ENCODE peak calls at places on chromosomes 1 and 21, in six cellular contexts. X is neuronal stem cell; V is cardiac muscle cell; L is CD4-positive, CD25-positive, alpha-beta regulatory T cell; E is GM23248; H is aorta. T is an unnamed sample.
A peak's percentile ranks its signal among the peaks of the same experiment; 100 is the strongest.

GRCh38 chr1:81681570-81681969 is 119.2 kb upstream of the ADGRL2 start:
- DNase-seq in X (no peak), V (peak; percentile 41), L (no peak), E (peak; percentile 65), H (no peak), T (no peak)

GRCh38 chr1:108072294-108072693 is 107.3 kb upstream of the VAV3 start:
- DNase-seq in X (no peak), V (no peak), L (no peak), E (no peak), H (no peak), T (no peak)

GRCh38 chr1:226111109-226111864 is 48.8 kb downstream of the H3-3A start:
- DNase-seq in X (no peak), V (no peak), L (no peak), E (peak; percentile 44), H (no peak), T (peak; percentile 35)

GRCh38 chr1:21270086-21270689 is 20.1 kb downstream of the ECE1 start:
- DNase-seq in X (peak; percentile 63), V (peak; percentile 65), L (peak; percentile 66), E (peak; percentile 77), H (peak; percentile 95), T (peak; percentile 82)

GRCh38 chr1:65097081-65097480 is 50.9 kb upstream of the AK4 start:
- DNase-seq in X (no peak), V (no peak), L (no peak), E (no peak), H (no peak), T (no peak)

GRCh38 chr1:81113688-81114087 is 687.0 kb upstream of the ADGRL2 start:
- DNase-seq in X (no peak), V (peak; percentile 32), L (no peak), E (no peak), H (no peak), T (no peak)

GRCh38 chr1:43540653-43541071 is 10.0 kb downstream of the PTPRF start:
- DNase-seq in X (no peak), V (no peak), L (no peak), E (peak; percentile 59), H (peak; percentile 89), T (no peak)

GRCh38 chr1:154567386-154568164 is at the start of gene CHRNB2:
- DNase-seq in X (peak; percentile 83), V (peak; percentile 68), L (peak; percentile 63), E (peak; percentile 72), H (peak; percentile 89), T (peak; percentile 56)

GRCh38 chr1:92219028-92219427 is 1.3 kb downstream of the C1orf146 start:
- DNase-seq in X (no peak), V (no peak), L (no peak), E (no peak), H (no peak), T (no peak)

GRCh38 chr1:35580949-35581388 is 7.9 kb downstream of the TFAP2E start:
- DNase-seq in X (no peak), V (no peak), L (no peak), E (no peak), H (no peak), T (no peak)

GRCh38 chr1:24910751-24911650 is 19.1 kb downstream of the RUNX3 start:
- DNase-seq in X (no peak), V (peak; percentile 14), L (peak; percentile 63), E (no peak), H (no peak), T (no peak)

GRCh38 chr1:14929547-14930223 is 223.9 kb upstream of the TMEM51 start:
- DNase-seq in X (no peak), V (peak; percentile 43), L (no peak), E (peak; percentile 84), H (no peak), T (no peak)

GRCh38 chr1:51661081-51661518 is 44.2 kb downstream of the OSBPL9 start:
- DNase-seq in X (no peak), V (peak; percentile 95), L (no peak), E (peak; percentile 95), H (no peak), T (no peak)

DNA sequence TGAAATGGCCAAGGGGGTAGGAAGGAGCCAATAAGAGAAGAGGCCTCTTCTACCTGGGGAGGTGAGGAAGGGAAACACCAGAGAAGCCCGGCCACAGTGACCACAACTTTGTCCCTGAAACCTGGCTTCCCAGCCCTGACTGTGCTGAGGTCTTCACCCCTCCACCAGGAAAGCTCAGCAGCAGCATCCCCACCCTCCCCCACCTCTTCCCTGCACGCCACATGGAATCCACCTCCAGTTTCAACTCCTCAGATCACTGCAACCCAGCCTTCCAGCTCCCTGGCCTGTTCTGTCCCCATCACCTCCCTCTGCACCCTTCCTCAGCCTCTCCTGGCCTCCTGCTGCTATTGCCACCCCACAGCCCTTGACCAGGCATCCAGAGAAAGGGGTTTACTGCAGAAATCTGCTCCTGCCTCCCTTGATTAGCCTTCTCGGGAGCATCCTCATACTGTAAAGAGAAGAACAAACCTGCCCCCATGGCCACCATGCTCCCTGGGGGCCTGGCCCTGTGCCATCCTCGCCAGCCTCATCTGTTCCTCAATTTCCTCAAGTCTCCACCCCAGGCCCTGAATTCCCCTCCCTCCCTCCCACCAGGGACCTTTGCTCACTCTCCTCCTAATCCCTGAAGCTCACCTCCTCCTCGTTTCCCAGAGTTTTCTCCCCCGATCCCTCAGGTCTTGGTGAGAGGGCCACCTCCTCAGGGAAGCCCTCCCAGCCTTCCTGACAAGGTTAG is 450.9 kb downstream of the MATN1 start:
- DNase-seq in X (no peak), V (no peak), L (no peak), E (no peak), H (no peak), T (no peak)
- H3K27ac ChIP-seq in X (no peak overlapping the region), V (no peak overlapping the region), L (no peak overlapping the region), E (no peak overlapping the region), H (no peak overlapping the region), T (no peak overlapping the region)

GRCh38 chr1:19222573-19222972 is 12.5 kb upstream of the UBR4 start:
- DNase-seq in X (no peak), V (no peak), L (no peak), E (no peak), H (no peak), T (no peak)
- H3K36me3 ChIP-seq in X (peaks cover 97% of the 10 kb centered on the region), V (peaks cover 60% of the 10 kb centered on the region), L (peaks cover 90% of the 10 kb centered on the region), E (peaks cover 57% of the 10 kb centered on the region), H (peaks cover 12% of the 10 kb centered on the region), T (peaks cover 68% of the 10 kb centered on the region)

GRCh38 chr1:10495942-10496341 is 21.2 kb downstream of the PEX14 start:
- DNase-seq in X (no peak), V (no peak), L (no peak), E (no peak), H (peak; percentile 51), T (no peak)
- H3K27ac ChIP-seq in X (no peak overlapping the region), V (no peak overlapping the region), L (peak overlapping the region; percentile 73), E (no peak overlapping the region), H (no peak overlapping the region), T (no peak overlapping the region)

DNA sequence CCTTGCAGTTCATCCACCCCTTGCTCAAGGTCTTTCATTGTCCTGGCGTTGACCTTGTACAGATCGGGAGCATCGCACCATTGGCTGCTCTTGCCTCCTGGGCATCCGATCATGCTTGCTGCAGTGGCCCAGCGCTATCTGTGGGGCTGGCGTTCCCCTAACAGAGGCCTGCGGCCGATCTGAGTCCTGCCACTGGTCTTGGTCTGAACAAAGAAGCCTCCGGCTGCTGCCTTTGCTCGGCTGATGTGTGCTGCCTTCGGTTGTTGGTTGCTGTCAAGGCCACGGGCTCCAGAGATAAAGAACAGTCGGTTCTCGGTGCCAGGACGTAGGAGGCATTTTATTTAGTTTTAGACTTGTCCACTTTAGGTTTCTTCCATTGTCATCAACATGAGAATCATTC is 39.0 kb downstream of the PCNT start:
- DNase-seq in X (no peak), V (no peak), L (no peak), E (no peak), H (no peak), T (no peak)
- H3K36me3 ChIP-seq in X (peaks cover 85% of the 10 kb centered on the region), V (peaks cover 6% of the 10 kb centered on the region), L (peaks cover 58% of the 10 kb centered on the region), E (peaks cover 20% of the 10 kb centered on the region), H (peaks cover 5% of the 10 kb centered on the region), T (peaks cover 13% of the 10 kb centered on the region)

DNA sequence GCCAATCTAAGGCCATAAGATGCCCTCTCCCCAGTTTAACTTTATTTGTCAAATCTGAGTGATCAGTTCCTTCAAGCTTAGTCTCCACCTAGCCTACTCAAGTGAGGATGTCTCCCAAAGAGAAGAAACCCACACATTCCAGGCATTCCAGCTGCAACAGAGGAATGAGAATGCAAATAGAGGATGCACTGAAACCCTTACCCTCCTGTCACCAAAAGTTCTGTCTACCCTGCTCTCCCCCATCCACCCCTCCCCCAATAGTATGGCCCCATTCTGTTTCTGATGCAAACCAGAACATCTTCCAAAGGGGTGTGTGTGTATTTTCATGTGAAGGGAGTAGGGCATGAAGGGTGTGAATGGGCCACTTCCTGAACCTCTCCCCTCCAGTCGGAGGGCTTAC is 3.0 kb downstream of the DUSP23 start:
- DNase-seq in X (no peak), V (peak; percentile 25), L (no peak), E (no peak), H (no peak), T (no peak)
- H3K27ac ChIP-seq in X (no peak overlapping the region), V (no peak overlapping the region), L (no peak overlapping the region), E (no peak overlapping the region), H (no peak overlapping the region), T (no peak overlapping the region)

GRCh38 chr1:156785458-156785857 is 18.1 kb downstream of the PRCC start:
- DNase-seq in X (no peak), V (no peak), L (no peak), E (no peak), H (no peak), T (no peak)
- H3K36me3 ChIP-seq in X (peaks cover 92% of the 10 kb centered on the region), V (peaks cover 43% of the 10 kb centered on the region), L (peaks cover 63% of the 10 kb centered on the region), E (peaks cover 9% of the 10 kb centered on the region), H (peaks cover 8% of the 10 kb centered on the region), T (no peaks in the 10 kb centered on the region)

GRCh38 chr1:165153182-165153581 is 203.3 kb downstream of the LMX1A start:
- DNase-seq in X (no peak), V (no peak), L (no peak), E (no peak), H (no peak), T (no peak)
- H3K27ac ChIP-seq in X (no peak overlapping the region), V (no peak overlapping the region), L (no peak overlapping the region), E (no peak overlapping the region), H (no peak overlapping the region), T (no peak overlapping the region)